ENCODE peak calls at places on chromosomes 5 and 9, in ten cellular contexts. W is mucosa of descending colon; L is Peyer's patch; C is posterior vena cava; X is right cardiac atrium; G is cardiac muscle cell; R is stimulated activated CD4-positive, alpha-beta T cell treated with anti-CD3 and anti-CD28 coated beads, Interleukin-2, amount 100 ng/mL, for 48 hours; N is mucosa of gallbladder; Y is ovary; J is D341Med. Q is an unnamed sample.

GRCh38 chr9:75369989-75370388 is 281.7 kb downstream of the OSTF1 start:
- DNase-seq in Y (peak), N (no peak), L (no peak), J (no peak), R (no peak), X (no peak), C (no peak), W (no peak), G (no peak), Q (no peak)

GRCh38 chr5:74684900-74685851 is at the start of gene HEXB:
- DNase-seq in W (peak), G (peak), C (peak), Y (peak), N (peak), X (peak), J (peak), R (peak), L (peak), Q (peak)

GRCh38 chr5:97142521-97143254 is at the start of gene LIX1:
- DNase-seq in C (no peak), X (no peak), N (peak), G (peak), R (no peak), Y (no peak), L (no peak), W (no peak), J (peak), Q (peak)

GRCh38 chr5:28576022-28576421 is 1537.6 kb upstream of the CDH9 start:
- DNase-seq in X (no peak), C (no peak), L (no peak), G (peak), N (no peak), R (no peak), J (peak), W (no peak), Y (no peak), Q (peak)

GRCh38 chr9:37632479-37632878 is 18.3 kb upstream of the FRMPD1 start:
- DNase-seq in L (no peak), Y (no peak), W (no peak), C (no peak), N (no peak), X (no peak), G (no peak), J (no peak), R (no peak), Q (no peak)

GRCh38 chr9:121896545-121896943 is 196.6 kb downstream of the TTLL11 start:
- DNase-seq in X (no peak), W (no peak), J (no peak), L (no peak), N (no peak), Y (no peak), R (no peak), C (no peak), G (no peak), Q (no peak)

GRCh38 chr5:126309860-126310259 is 113.3 kb upstream of the GRAMD2B start:
- DNase-seq in C (no peak), J (no peak), N (no peak), G (peak), L (no peak), X (no peak), R (no peak), Y (no peak), W (no peak), Q (peak)

GRCh38 chr9:35489313-35490154 is at the start of gene RUSC2:
- DNase-seq in G (peak), L (peak), Y (peak), R (peak), W (peak), C (peak), J (peak), N (peak), X (peak), Q (peak)

GRCh38 chr5:150577378-150577777 is 63.1 kb upstream of the SYNPO start:
- DNase-seq in L (peak), R (no peak), Y (no peak), J (no peak), X (peak), G (no peak), N (no peak), W (peak), C (peak), Q (no peak)

Q was measured in adipocyte.